ENCODE peak calls at places on chromosomes 13 and 19, in seven cellular contexts. One of them, this sample, is unnamed. For H3K36me3, the result is how much of the 10 kb centered on the place peaks cover.

GRCh38 chr13:35621989-35622388 is 145.5 kb upstream of the MAB21L1 start:
- DNase-seq in CD8-positive, alpha-beta T cell: no peak
- DNase-seq in stomach: no peak
- DNase-seq in OCI-LY7: no peak
- DNase-seq in heart right ventricle: no peak
- DNase-seq in left ventricle myocardium inferior: no peak
- DNase-seq in HCT116: no peak
- DNase-seq in this sample: no peak

GRCh38 chr19:13022859-13023636 is 27.8 kb downstream of the NFIX start:
- DNase-seq in CD8-positive, alpha-beta T cell: no peak
- DNase-seq in stomach: peak
- DNase-seq in OCI-LY7: no peak
- DNase-seq in heart right ventricle: peak
- DNase-seq in left ventricle myocardium inferior: peak
- DNase-seq in HCT116: no peak
- DNase-seq in this sample: no peak

GRCh38 chr13:53104120-53104519 is 75.5 kb downstream of the OLFM4 start:
- DNase-seq in CD8-positive, alpha-beta T cell: no peak
- DNase-seq in stomach: no peak
- DNase-seq in OCI-LY7: no peak
- DNase-seq in heart right ventricle: no peak
- DNase-seq in left ventricle myocardium inferior: no peak
- DNase-seq in HCT116: no peak
- DNase-seq in this sample: no peak

GRCh38 chr19:48745208-48745995 is 1.3 kb downstream of the IZUMO1 start:
- DNase-seq in CD8-positive, alpha-beta T cell: peak
- DNase-seq in stomach: peak
- DNase-seq in OCI-LY7: peak
- DNase-seq in heart right ventricle: peak
- DNase-seq in left ventricle myocardium inferior: no peak
- DNase-seq in HCT116: no peak
- DNase-seq in this sample: peak

GRCh38 chr19:53916004-53916403 is 6.9 kb downstream of the CACNG7 start:
- DNase-seq in CD8-positive, alpha-beta T cell: no peak
- DNase-seq in stomach: no peak
- DNase-seq in OCI-LY7: no peak
- DNase-seq in heart right ventricle: no peak
- DNase-seq in left ventricle myocardium inferior: no peak
- DNase-seq in HCT116: no peak
- DNase-seq in this sample: no peak

GRCh38 chr19:7925171-7925837 is 631 bp downstream of the CTXN1 start:
- DNase-seq in CD8-positive, alpha-beta T cell: peak
- DNase-seq in stomach: peak
- DNase-seq in OCI-LY7: peak
- DNase-seq in heart right ventricle: peak
- DNase-seq in left ventricle myocardium inferior: peak
- DNase-seq in HCT116: peak
- DNase-seq in this sample: peak

GRCh38 chr13:33992891-33993336 is 175.0 kb downstream of the RFC3 start:
- DNase-seq in CD8-positive, alpha-beta T cell: no peak
- DNase-seq in stomach: no peak
- DNase-seq in OCI-LY7: peak
- DNase-seq in heart right ventricle: no peak
- DNase-seq in left ventricle myocardium inferior: no peak
- DNase-seq in HCT116: no peak
- DNase-seq in this sample: no peak

GRCh38 chr13:90641884-90642283 is 705.6 kb upstream of the MIR17HG start:
- DNase-seq in CD8-positive, alpha-beta T cell: no peak
- DNase-seq in stomach: no peak
- DNase-seq in OCI-LY7: no peak
- DNase-seq in heart right ventricle: no peak
- DNase-seq in left ventricle myocardium inferior: no peak
- DNase-seq in HCT116: no peak
- DNase-seq in this sample: no peak

GRCh38 chr13:66553391-66553790 is 676.7 kb downstream of the PCDH9 start:
- DNase-seq in CD8-positive, alpha-beta T cell: no peak
- DNase-seq in stomach: no peak
- DNase-seq in OCI-LY7: no peak
- DNase-seq in heart right ventricle: no peak
- DNase-seq in left ventricle myocardium inferior: no peak
- DNase-seq in HCT116: no peak
- DNase-seq in this sample: no peak

GRCh38 chr13:88622362-88622973 is 951.3 kb downstream of the SLITRK5 start:
- DNase-seq in CD8-positive, alpha-beta T cell: peak
- DNase-seq in stomach: no peak
- DNase-seq in OCI-LY7: no peak
- DNase-seq in heart right ventricle: no peak
- DNase-seq in left ventricle myocardium inferior: no peak
- DNase-seq in HCT116: no peak
- DNase-seq in this sample: no peak

GRCh38 chr19:769610-770009 is 18.7 kb downstream of the MISP start:
- DNase-seq in CD8-positive, alpha-beta T cell: no peak
- DNase-seq in stomach: no peak
- DNase-seq in OCI-LY7: no peak
- DNase-seq in heart right ventricle: no peak
- DNase-seq in left ventricle myocardium inferior: no peak
- DNase-seq in HCT116: no peak
- DNase-seq in this sample: no peak

GRCh38 chr13:89375839-89376238 is 1704.7 kb downstream of the SLITRK5 start:
- DNase-seq in CD8-positive, alpha-beta T cell: no peak
- DNase-seq in stomach: no peak
- DNase-seq in OCI-LY7: no peak
- DNase-seq in heart right ventricle: peak
- DNase-seq in left ventricle myocardium inferior: no peak
- DNase-seq in HCT116: no peak
- DNase-seq in this sample: no peak

GRCh38 chr13:93146584-93147292 is 79.9 kb upstream of the GPC6 start:
- DNase-seq in CD8-positive, alpha-beta T cell: no peak
- DNase-seq in stomach: no peak
- DNase-seq in OCI-LY7: no peak
- DNase-seq in heart right ventricle: no peak
- DNase-seq in left ventricle myocardium inferior: no peak
- DNase-seq in HCT116: no peak
- DNase-seq in this sample: no peak

GRCh38 chr13:79935121-79935520 is 405.8 kb downstream of the SPRY2 start:
- DNase-seq in CD8-positive, alpha-beta T cell: no peak
- DNase-seq in stomach: no peak
- DNase-seq in OCI-LY7: no peak
- DNase-seq in heart right ventricle: no peak
- DNase-seq in left ventricle myocardium inferior: no peak
- DNase-seq in HCT116: no peak
- DNase-seq in this sample: no peak

GRCh38 chr19:49119411-49120324 is at the start of gene PPFIA3:
- DNase-seq in CD8-positive, alpha-beta T cell: no peak
- DNase-seq in stomach: peak
- DNase-seq in OCI-LY7: no peak
- DNase-seq in heart right ventricle: peak
- DNase-seq in left ventricle myocardium inferior: peak
- DNase-seq in HCT116: no peak
- DNase-seq in this sample: peak

GRCh38 chr19:50896591-50897190 is 14.5 kb downstream of the KLK4 start:
- DNase-seq in CD8-positive, alpha-beta T cell: no peak
- DNase-seq in stomach: no peak
- DNase-seq in OCI-LY7: peak
- DNase-seq in heart right ventricle: no peak
- DNase-seq in left ventricle myocardium inferior: no peak
- DNase-seq in HCT116: peak
- DNase-seq in this sample: no peak

GRCh38 chr19:12453495-12453894 is 12.7 kb upstream of the ZNF443 start:
- DNase-seq in CD8-positive, alpha-beta T cell: no peak
- DNase-seq in stomach: no peak
- DNase-seq in OCI-LY7: no peak
- DNase-seq in heart right ventricle: no peak
- DNase-seq in left ventricle myocardium inferior: no peak
- DNase-seq in HCT116: no peak
- DNase-seq in this sample: peak

GRCh38 chr19:46813570-46814358 is 25.4 kb upstream of the SLC1A5 start:
- DNase-seq in CD8-positive, alpha-beta T cell: no peak
- DNase-seq in stomach: peak
- DNase-seq in OCI-LY7: no peak
- DNase-seq in heart right ventricle: peak
- DNase-seq in left ventricle myocardium inferior: peak
- DNase-seq in HCT116: no peak
- DNase-seq in this sample: no peak

GRCh38 chr19:14467391-14467790 is 7.8 kb downstream of the PTGER1 start:
- DNase-seq in CD8-positive, alpha-beta T cell: no peak
- DNase-seq in stomach: no peak
- DNase-seq in OCI-LY7: no peak
- DNase-seq in heart right ventricle: no peak
- DNase-seq in left ventricle myocardium inferior: no peak
- DNase-seq in HCT116: no peak
- DNase-seq in this sample: no peak
- H3K36me3 ChIP-seq in CD8-positive, alpha-beta T cell: half or more
- H3K36me3 ChIP-seq in stomach: half or more
- H3K36me3 ChIP-seq in OCI-LY7: half or more
- H3K36me3 ChIP-seq in heart right ventricle: half or more
- H3K36me3 ChIP-seq in left ventricle myocardium inferior: half or more
- H3K36me3 ChIP-seq in HCT116: under half
- H3K36me3 ChIP-seq in this sample: under half

DNA sequence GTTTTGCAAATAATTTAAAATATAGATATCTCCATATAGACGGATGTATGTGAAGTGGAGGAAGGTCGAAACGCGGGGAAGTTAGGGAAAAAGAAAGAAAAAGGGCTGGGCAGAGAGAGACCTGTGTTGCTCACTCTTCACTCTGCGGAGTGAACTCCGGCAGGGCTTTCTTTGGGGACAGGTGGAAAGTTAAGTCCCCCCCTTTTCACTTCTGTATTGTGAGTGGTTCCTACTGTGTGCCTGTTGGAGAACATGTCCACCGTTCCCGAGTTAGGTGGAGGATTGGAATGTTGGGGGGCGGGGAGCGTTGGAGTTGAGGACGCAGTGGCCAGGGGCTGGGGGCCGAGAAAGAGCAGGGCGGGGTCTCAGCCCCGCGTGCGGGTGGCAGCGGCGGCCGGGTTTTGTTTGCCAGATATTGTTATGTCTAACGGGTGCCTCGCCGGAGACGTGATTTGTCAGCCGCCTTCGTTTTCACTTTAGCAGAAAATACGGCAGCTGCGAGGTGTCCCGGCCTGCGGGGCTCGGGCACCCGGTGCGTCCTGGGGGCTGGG is 145.0 kb upstream of the ZNF536 start:
- DNase-seq in CD8-positive, alpha-beta T cell: no peak
- DNase-seq in stomach: no peak
- DNase-seq in OCI-LY7: no peak
- DNase-seq in heart right ventricle: no peak
- DNase-seq in left ventricle myocardium inferior: no peak
- DNase-seq in HCT116: no peak
- DNase-seq in this sample: peak
- H3K4me3 ChIP-seq in CD8-positive, alpha-beta T cell: peak
- H3K4me3 ChIP-seq in stomach: peak
- H3K4me3 ChIP-seq in OCI-LY7: peak
- H3K4me3 ChIP-seq in heart right ventricle: peak
- H3K4me3 ChIP-seq in left ventricle myocardium inferior: peak
- H3K4me3 ChIP-seq in HCT116: peak
- H3K4me3 ChIP-seq in this sample: peak

DNA sequence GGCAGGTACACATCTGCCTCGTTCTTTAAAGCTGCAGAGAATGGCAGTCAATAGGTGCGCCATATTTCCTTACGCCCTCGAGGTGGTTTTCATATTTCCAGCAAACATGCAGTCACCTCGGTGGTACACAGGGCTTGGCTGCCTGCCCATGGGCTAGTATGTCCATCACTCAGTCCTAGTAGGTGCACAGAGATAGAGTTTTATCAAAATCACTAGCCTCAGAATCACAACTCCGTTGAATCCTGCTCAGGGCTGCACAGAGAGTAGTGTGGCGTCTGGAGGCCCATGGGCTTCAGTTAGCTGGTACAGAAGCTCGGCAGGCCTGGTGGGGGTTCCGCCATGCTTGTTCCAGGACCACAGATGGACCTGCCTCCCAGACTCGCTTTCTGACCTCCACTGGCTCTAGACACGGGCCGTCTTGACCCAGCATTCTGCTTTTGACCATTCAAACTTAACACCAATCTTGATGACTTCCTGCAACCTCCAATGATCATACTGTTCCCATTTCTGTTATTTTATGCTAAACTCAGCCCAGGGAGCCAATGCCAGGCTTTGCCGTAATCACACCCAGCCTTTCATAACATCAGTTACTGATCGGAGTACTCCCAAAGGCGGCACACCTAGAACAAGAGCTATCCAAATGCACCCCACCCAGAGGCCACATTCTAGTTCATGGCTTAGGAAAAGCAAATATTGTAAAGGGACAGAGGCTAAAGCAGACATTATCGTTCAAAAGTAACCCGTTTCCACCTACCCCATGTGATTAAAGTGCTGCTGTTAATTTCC is 120.4 kb downstream of the RAB20 start:
- DNase-seq in CD8-positive, alpha-beta T cell: no peak
- DNase-seq in stomach: no peak
- DNase-seq in OCI-LY7: no peak
- DNase-seq in heart right ventricle: no peak
- DNase-seq in left ventricle myocardium inferior: no peak
- DNase-seq in HCT116: no peak
- DNase-seq in this sample: no peak
- H3K36me3 ChIP-seq in CD8-positive, alpha-beta T cell: under half
- H3K36me3 ChIP-seq in stomach: half or more
- H3K36me3 ChIP-seq in OCI-LY7: under half
- H3K36me3 ChIP-seq in heart right ventricle: half or more
- H3K36me3 ChIP-seq in left ventricle myocardium inferior: half or more
- H3K36me3 ChIP-seq in HCT116: under half
- H3K36me3 ChIP-seq in this sample: under half

GRCh38 chr13:41459754-41460111 is 2.4 kb downstream of the RGCC start:
- DNase-seq in CD8-positive, alpha-beta T cell: no peak
- DNase-seq in stomach: no peak
- DNase-seq in OCI-LY7: peak
- DNase-seq in heart right ventricle: no peak
- DNase-seq in left ventricle myocardium inferior: no peak
- DNase-seq in HCT116: no peak
- DNase-seq in this sample: no peak

GRCh38 chr13:41460930-41461329 is 3.6 kb downstream of the RGCC start:
- DNase-seq in CD8-positive, alpha-beta T cell: no peak
- DNase-seq in stomach: no peak
- DNase-seq in OCI-LY7: no peak
- DNase-seq in heart right ventricle: no peak
- DNase-seq in left ventricle myocardium inferior: no peak
- DNase-seq in HCT116: no peak
- DNase-seq in this sample: no peak

GRCh38 chr13:41463823-41464602 is 6.7 kb downstream of the RGCC start:
- DNase-seq in CD8-positive, alpha-beta T cell: peak
- DNase-seq in stomach: no peak
- DNase-seq in OCI-LY7: peak
- DNase-seq in heart right ventricle: no peak
- DNase-seq in left ventricle myocardium inferior: no peak
- DNase-seq in HCT116: no peak
- DNase-seq in this sample: no peak

GRCh38 chr13:41461527-41462124 is 4.3 kb downstream of the RGCC start:
- DNase-seq in CD8-positive, alpha-beta T cell: no peak
- DNase-seq in stomach: no peak
- DNase-seq in OCI-LY7: peak
- DNase-seq in heart right ventricle: no peak
- DNase-seq in left ventricle myocardium inferior: no peak
- DNase-seq in HCT116: no peak
- DNase-seq in this sample: no peak

DNA sequence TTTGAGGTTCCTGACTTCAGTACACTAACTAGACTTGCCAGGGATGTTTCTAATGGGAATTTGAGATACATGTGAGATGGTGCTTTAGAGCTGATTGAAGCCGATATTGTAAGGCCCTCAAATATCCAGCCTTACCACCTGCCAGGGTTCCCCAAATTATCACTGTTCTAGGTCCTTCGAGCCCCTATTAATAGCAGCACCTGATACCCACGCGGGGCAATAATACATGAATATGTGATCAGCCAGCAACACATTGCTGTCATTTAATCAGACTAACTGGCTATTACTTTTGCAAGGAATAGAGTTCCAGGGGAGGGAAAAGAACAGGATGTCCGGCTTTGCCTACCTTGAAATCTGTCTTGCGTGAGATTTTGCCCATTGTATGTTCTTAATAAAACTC is 5.1 kb downstream of the RGCC start:
- DNase-seq in CD8-positive, alpha-beta T cell: no peak
- DNase-seq in stomach: no peak
- DNase-seq in OCI-LY7: peak
- DNase-seq in heart right ventricle: no peak
- DNase-seq in left ventricle myocardium inferior: no peak
- DNase-seq in HCT116: no peak
- DNase-seq in this sample: no peak
- H3K4me3 ChIP-seq in CD8-positive, alpha-beta T cell: peak
- H3K4me3 ChIP-seq in stomach: no peak
- H3K4me3 ChIP-seq in OCI-LY7: peak
- H3K4me3 ChIP-seq in heart right ventricle: peak
- H3K4me3 ChIP-seq in left ventricle myocardium inferior: peak
- H3K4me3 ChIP-seq in HCT116: no peak
- H3K4me3 ChIP-seq in this sample: no peak